ENCODE peak calls at places on chromosomes 11 and 22, in eight cellular contexts. K is effector CD4-positive, alpha-beta T cell; F is dorsolateral prefrontal cortex; B is fibroblast of lung; E is fibroblast of mammary gland; J is EL; R is small intestine; P is brain microvascular endothelial cell. T is an unnamed sample.

GRCh38 chr11:32809313-32809712 is 14.9 kb upstream of the CCDC73 start:
- DNase-seq in B (peak; percentile 66), K (no peak), J (peak; percentile 72), P (peak; percentile 85), F (no peak), E (peak; percentile 76), R (peak; percentile 76), T (peak; percentile 80)

GRCh38 chr11:106031210-106031845 is 9.3 kb upstream of the MSANTD4 start:
- DNase-seq in K (no peak), R (no peak), P (no peak), F (no peak), B (peak; percentile 18), J (no peak), E (peak; percentile 5), T (no peak)

GRCh38 chr11:7272373-7272772 is 20.7 kb downstream of the SYT9 start:
- DNase-seq in E (no peak), K (no peak), P (no peak), F (no peak), J (no peak), R (no peak), B (no peak), T (peak; percentile 3)

GRCh38 chr11:121123670-121124069 is 22.6 kb downstream of the TECTA start:
- DNase-seq in E (no peak), J (no peak), K (no peak), P (no peak), B (no peak), F (no peak), R (no peak), T (no peak)

GRCh38 chr11:117610901-117611300 is 186.1 kb downstream of the DSCAML1 start:
- DNase-seq in K (no peak), J (peak; percentile 18), E (no peak), B (peak; percentile 8), R (no peak), P (no peak), F (no peak), T (no peak)

GRCh38 chr11:119206512-119207299 is 567 bp downstream of the CBL start:
- DNase-seq in F (no peak), K (peak; percentile 28), E (peak; percentile 19), B (peak; percentile 24), J (peak; percentile 41), R (peak; percentile 37), P (peak; percentile 5), T (peak; percentile 39)

GRCh38 chr11:7840580-7840979 is 43.8 kb upstream of the OR5P2 start:
- DNase-seq in R (no peak), E (no peak), F (no peak), K (no peak), P (no peak), B (no peak), J (no peak), T (no peak)

GRCh38 chr22:25955323-25955722 is 213.3 kb downstream of the MYO18B start:
- DNase-seq in P (no peak), F (no peak), K (no peak), R (no peak), J (no peak), B (no peak), E (no peak), T (no peak)

GRCh38 chr11:105635466-105635865 is 25.6 kb downstream of the GRIA4 start:
- DNase-seq in E (no peak), P (no peak), J (no peak), R (no peak), F (no peak), B (no peak), K (no peak), T (no peak)

GRCh38 chr22:42368379-42369249 is 63.6 kb downstream of the NFAM1 start:
- DNase-seq in F (no peak), J (no peak), E (no peak), P (no peak), B (no peak), K (peak; percentile 14), R (peak; percentile 17), T (no peak)

GRCh38 chr11:93160808-93161207 is 37.0 kb downstream of the SLC36A4 start:
- DNase-seq in R (no peak), J (no peak), P (no peak), K (no peak), E (no peak), F (no peak), B (no peak), T (no peak)

GRCh38 chr22:44933829-44934735 is 75.7 kb downstream of the PHF21B start:
- DNase-seq in P (no peak), R (no peak), K (no peak), F (no peak), E (no peak), B (no peak), J (no peak), T (no peak)

GRCh38 chr11:84588131-84588829 is 1038.9 kb downstream of the DLG2 start:
- DNase-seq in K (no peak), F (no peak), E (no peak), P (no peak), R (no peak), J (no peak), B (no peak), T (no peak)

GRCh38 chr11:8033312-8033715 is 46.2 kb downstream of the EIF3F start:
- DNase-seq in J (peak; percentile 86), F (peak; percentile 72), R (peak; percentile 67), E (peak; percentile 86), B (peak; percentile 75), P (peak; percentile 69), K (peak; percentile 34), T (peak; percentile 96)

GRCh38 chr11:12043959-12044772 is 35.7 kb upstream of the DKK3 start:
- DNase-seq in B (peak; percentile 99), P (peak; percentile 91), J (peak; percentile 99), K (peak; percentile 46), R (peak; percentile 61), F (peak; percentile 78), E (peak; percentile 96), T (peak; percentile 97)